ENCODE peak calls at places on chromosomes 2 and 18, in six cellular contexts. E, Y, T, I, F and L are unnamed samples.

GRCh38 chr2:240571314-240571973 is 3.2 kb downstream of the RNPEPL1 start:
- DNase-seq in E (no peak), T (no peak), Y (no peak), I (no peak), F (no peak), L (no peak)

GRCh38 chr2:78979380-78980238 is 45.9 kb upstream of the REG3G start:
- DNase-seq in E (no peak), T (no peak), F (no peak), I (no peak), Y (peak), L (no peak)

GRCh38 chr2:225556461-225556860 is 157.0 kb downstream of the NYAP2 start:
- DNase-seq in T (no peak), F (no peak), I (no peak), Y (no peak), E (no peak), L (no peak)

GRCh38 chr2:195489101-195489500 is 167.9 kb upstream of the SLC39A10 start:
- DNase-seq in E (no peak), Y (no peak), I (no peak), T (no peak), F (no peak), L (no peak)

GRCh38 chr2:105612049-105612448 is 132.7 kb upstream of the NCK2 start:
- DNase-seq in T (no peak), I (no peak), F (no peak), E (no peak), Y (no peak), L (no peak)

GRCh38 chr18:48609114-48609513 is 70.3 kb downstream of the CTIF start:
- DNase-seq in E (no peak), I (no peak), Y (no peak), F (no peak), T (no peak), L (no peak)

GRCh38 chr2:223050900-223051299 is 1.1 kb upstream of the KCNE4 start:
- DNase-seq in E (no peak), Y (no peak), F (no peak), I (no peak), T (no peak), L (no peak)

GRCh38 chr2:85394256-85394655 is 15.9 kb downstream of the CAPG start:
- DNase-seq in F (no peak), Y (no peak), I (no peak), T (no peak), E (no peak), L (no peak)

GRCh38 chr18:49031511-49032188 is 80.9 kb upstream of the SMAD7 start:
- DNase-seq in F (no peak), Y (no peak), T (no peak), E (no peak), I (no peak), L (no peak)

GRCh38 chr2:144963031-144963430 is 443.1 kb upstream of the ZEB2 start:
- DNase-seq in T (no peak), I (no peak), Y (no peak), E (no peak), F (no peak), L (no peak)

DNA sequence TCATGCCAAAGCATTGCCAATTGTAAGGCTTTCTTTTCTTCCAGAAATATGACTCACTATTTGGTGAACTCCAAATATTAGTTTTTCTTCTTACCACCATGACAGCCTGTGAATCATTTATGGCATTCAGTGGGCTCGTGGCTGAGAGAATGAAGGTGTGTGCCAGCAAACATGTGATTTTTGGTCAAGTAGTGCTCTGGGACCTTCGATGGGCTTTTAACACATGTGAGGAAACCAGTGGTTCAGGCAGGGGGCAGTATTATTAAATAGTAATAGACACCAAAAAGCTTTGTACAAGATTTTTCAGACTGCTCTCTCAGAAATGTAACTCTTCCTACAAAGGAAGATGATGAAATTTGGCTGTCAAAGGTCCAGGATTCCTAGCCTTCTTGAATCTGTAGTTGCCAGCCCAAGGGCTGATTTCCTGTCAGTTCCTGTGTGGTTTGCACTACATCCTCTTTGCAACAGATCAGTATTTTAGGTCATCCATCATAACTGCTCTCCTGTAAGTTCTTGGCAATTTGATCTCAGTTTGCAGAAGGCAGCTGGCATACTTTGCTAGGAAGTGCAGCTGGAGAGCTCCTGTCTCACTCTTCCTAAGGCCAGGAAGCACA is 64.3 kb downstream of the BABAM2 start:
- DNase-seq in T (peak), Y (peak), F (peak), I (no peak), E (peak), L (peak)
- TF ChIP-seq CTCF in T (peak), Y (peak), F (peak), I (no peak), E (no peak), L (peak)

GRCh38 chr2:96534701-96535181 is 1.8 kb upstream of the ARID5A start:
- DNase-seq in E (no peak), I (no peak), F (no peak), Y (no peak), T (no peak), L (no peak)

GRCh38 chr2:96537066-96537733 is 648 bp downstream of the ARID5A start:
- DNase-seq in E (no peak), Y (peak), F (no peak), I (peak), T (no peak), L (no peak)

GRCh38 chr2:96535331-96535730 is 1.2 kb upstream of the ARID5A start:
- DNase-seq in Y (no peak), I (no peak), E (no peak), T (no peak), F (no peak), L (no peak)

GRCh38 chr2:96537734-96538486 is 1.4 kb downstream of the ARID5A start:
- DNase-seq in F (no peak), Y (no peak), I (peak), T (no peak), E (no peak), L (no peak)

GRCh38 chr2:96536445-96537065 is at the start of gene ARID5A:
- DNase-seq in T (peak), I (peak), Y (peak), E (peak), F (no peak), L (peak)
- TF ChIP-seq CTCF in T (peak), I (peak), Y (peak), E (peak), F (peak), L (peak)

DNA sequence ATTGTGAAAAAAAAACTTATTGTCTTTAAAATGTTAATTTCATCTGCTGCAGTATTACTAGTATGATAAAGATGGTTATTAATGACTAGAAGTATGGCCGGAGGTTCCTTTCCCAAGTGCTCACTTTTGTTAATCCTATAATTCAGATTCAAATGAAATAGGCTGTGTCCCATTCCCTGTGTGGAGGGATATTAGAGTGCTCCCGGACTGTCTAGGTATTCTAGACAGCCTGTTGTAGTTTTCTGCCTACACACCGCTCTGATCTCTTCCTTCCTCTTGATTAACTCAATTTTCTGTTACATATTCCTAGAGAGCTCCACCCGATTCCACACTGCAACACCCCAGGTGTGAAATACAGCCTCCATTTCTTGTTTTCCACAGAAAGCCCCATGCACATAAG is 15.4 kb upstream of the DSC3 start:
- DNase-seq in Y (no peak), E (no peak), T (no peak), F (no peak), I (no peak), L (no peak)
- TF ChIP-seq CTCF in Y (no peak), E (no peak), T (no peak), F (no peak), I (no peak), L (no peak)

DNA sequence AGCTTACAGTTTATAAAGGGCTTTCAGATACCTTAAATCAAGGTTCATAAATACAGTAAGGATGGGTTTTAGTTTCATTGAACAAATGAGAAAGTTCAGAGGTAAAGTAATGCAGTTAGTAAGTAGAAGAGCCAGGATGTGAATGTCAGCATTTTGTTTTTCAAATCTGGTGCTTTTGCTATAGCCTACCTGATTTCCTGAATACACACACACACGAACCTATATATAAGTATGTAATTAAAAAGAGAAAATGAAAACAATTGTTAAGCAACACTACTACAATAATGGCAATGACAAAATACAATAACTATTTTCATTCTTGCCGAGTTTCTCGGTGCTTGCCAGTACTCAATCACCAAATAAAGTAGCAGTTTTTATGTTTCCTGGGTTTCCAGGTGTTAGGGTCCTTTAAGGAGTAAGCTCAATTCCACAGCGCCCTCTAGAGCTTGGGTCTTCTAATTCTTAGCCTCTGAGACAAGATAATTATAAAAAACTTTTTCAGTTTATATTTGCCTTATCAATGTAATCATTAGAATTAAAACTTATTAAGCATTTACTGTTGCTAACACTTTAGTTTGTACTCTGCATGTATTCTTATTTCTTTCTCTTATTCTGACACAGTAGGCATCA is 512.9 kb upstream of the ACVR2A start:
- DNase-seq in E (no peak), I (peak), Y (peak), T (peak), F (no peak), L (no peak)
- TF ChIP-seq CTCF in E (no peak), I (peak), Y (peak), T (peak), F (no peak), L (no peak)

GRCh38 chr2:2142350-2142749 is 188.7 kb downstream of the MYT1L start:
- DNase-seq in T (no peak), I (no peak), Y (no peak), E (no peak), F (no peak), L (no peak)
- TF ChIP-seq CTCF in T (no peak), I (no peak), Y (no peak), E (no peak), F (no peak), L (no peak)

GRCh38 chr18:63890950-63891304 is 3.4 kb downstream of the SERPINB2 start:
- DNase-seq in I (no peak), E (no peak), Y (no peak), F (no peak), T (no peak), L (no peak)
- TF ChIP-seq CTCF in I (no peak), E (no peak), Y (peak), F (peak), T (no peak), L (no peak)